ENCODE peak calls at places on chromosomes 2 and 18, in nine cellular contexts. X is hepatocyte; P is aorta; N is H1; C is SK-N-SH; F is lower lobe of right lung; O is effector memory CD4-positive, alpha-beta T cell; T is PC-9; G is right cardiac atrium. B is an unnamed sample. For H3K4me1, the result is how much of the 10 kb centered on the place peaks cover.

GRCh38 chr2:105859694-105859951 is 114.9 kb downstream of the NCK2 start:
- DNase-seq in C (no peak), N (no peak), X (no peak), T (no peak), G (no peak), F (no peak), O (no peak), P (no peak), B (no peak)

GRCh38 chr2:26847663-26848335 is at the start of gene DPYSL5:
- DNase-seq in O (no peak), C (peak), F (no peak), T (no peak), P (no peak), X (peak), G (no peak), N (peak), B (no peak)

GRCh38 chr2:38315707-38316333 is 61.3 kb downstream of the ATL2 start:
- DNase-seq in C (peak), F (no peak), X (peak), O (no peak), T (peak), P (no peak), N (no peak), G (no peak), B (no peak)

GRCh38 chr18:58584219-58585127 is 44.4 kb downstream of the ALPK2 start:
- DNase-seq in O (no peak), X (no peak), C (no peak), T (no peak), F (no peak), G (no peak), P (no peak), N (no peak), B (no peak)

GRCh38 chr2:234597576-234597861 is 100.6 kb upstream of the ARL4C start:
- DNase-seq in G (no peak), O (no peak), N (no peak), X (no peak), P (no peak), F (no peak), T (no peak), C (no peak), B (no peak)

GRCh38 chr18:79466591-79466990 is 70.9 kb downstream of the NFATC1 start:
- DNase-seq in O (no peak), C (no peak), F (no peak), P (no peak), T (no peak), N (no peak), X (no peak), G (no peak), B (no peak)

GRCh38 chr2:179802483-179802882 is 58.9 kb downstream of the ZNF385B start:
- DNase-seq in G (no peak), P (no peak), X (no peak), O (no peak), C (no peak), N (no peak), F (no peak), T (no peak), B (no peak)

GRCh38 chr2:205708231-205708631 is 25.9 kb downstream of the NRP2 start:
- DNase-seq in P (peak), C (no peak), F (no peak), T (no peak), N (no peak), G (no peak), O (no peak), X (no peak), B (no peak)

GRCh38 chr2:147910990-147911473 is 66.2 kb downstream of the ACVR2A start:
- DNase-seq in O (no peak), N (no peak), P (no peak), F (no peak), G (no peak), X (peak), C (no peak), T (peak), B (peak)

GRCh38 chr2:174914894-174915760 is 90.1 kb downstream of the CHN1 start:
- DNase-seq in T (no peak), G (peak), O (no peak), N (no peak), F (no peak), P (peak), X (no peak), C (peak), B (no peak)

GRCh38 chr2:211033765-211034164 is 477.4 kb downstream of the CPS1 start:
- DNase-seq in O (no peak), C (peak), T (no peak), G (no peak), P (no peak), N (no peak), F (no peak), X (peak), B (no peak)

GRCh38 chr2:60312618-60313017 is 240.8 kb downstream of the BCL11A start:
- DNase-seq in N (no peak), C (no peak), T (no peak), O (no peak), F (no peak), X (no peak), P (no peak), G (no peak), B (no peak)

GRCh38 chr2:42908538-42909200 is 116.3 kb upstream of the HAAO start:
- DNase-seq in N (no peak), P (no peak), G (no peak), T (no peak), O (no peak), F (no peak), X (no peak), C (no peak), B (no peak)

GRCh38 chr2:23828256-23828980 is 98.5 kb downstream of the ATAD2B start:
- DNase-seq in F (no peak), N (no peak), P (no peak), O (no peak), T (no peak), G (no peak), X (no peak), C (no peak), B (no peak)

GRCh38 chr2:31729442-31730092 is 148.8 kb upstream of the SRD5A2 start:
- DNase-seq in O (no peak), X (peak), N (no peak), G (no peak), F (no peak), P (no peak), T (peak), C (peak), B (no peak)

GRCh38 chr2:25165992-25166618 is 2.3 kb downstream of the POMC start:
- DNase-seq in F (no peak), O (no peak), X (peak), G (peak), N (peak), C (peak), P (no peak), T (peak), B (peak)

GRCh38 chr2:85583667-85584353 is 421 bp upstream of the VAMP5 start:
- DNase-seq in C (no peak), F (no peak), T (no peak), P (peak), N (no peak), G (no peak), O (no peak), X (no peak), B (no peak)

GRCh38 chr18:29160123-29160522 is 983.2 kb upstream of the CDH2 start:
- DNase-seq in O (no peak), N (no peak), P (no peak), G (no peak), X (no peak), T (no peak), F (no peak), C (no peak), B (no peak)

GRCh38 chr2:3585239-3586109 is 9.4 kb upstream of the COLEC11 start:
- DNase-seq in O (no peak), G (peak), T (no peak), F (no peak), X (peak), P (peak), C (peak), N (no peak), B (peak)

DNA sequence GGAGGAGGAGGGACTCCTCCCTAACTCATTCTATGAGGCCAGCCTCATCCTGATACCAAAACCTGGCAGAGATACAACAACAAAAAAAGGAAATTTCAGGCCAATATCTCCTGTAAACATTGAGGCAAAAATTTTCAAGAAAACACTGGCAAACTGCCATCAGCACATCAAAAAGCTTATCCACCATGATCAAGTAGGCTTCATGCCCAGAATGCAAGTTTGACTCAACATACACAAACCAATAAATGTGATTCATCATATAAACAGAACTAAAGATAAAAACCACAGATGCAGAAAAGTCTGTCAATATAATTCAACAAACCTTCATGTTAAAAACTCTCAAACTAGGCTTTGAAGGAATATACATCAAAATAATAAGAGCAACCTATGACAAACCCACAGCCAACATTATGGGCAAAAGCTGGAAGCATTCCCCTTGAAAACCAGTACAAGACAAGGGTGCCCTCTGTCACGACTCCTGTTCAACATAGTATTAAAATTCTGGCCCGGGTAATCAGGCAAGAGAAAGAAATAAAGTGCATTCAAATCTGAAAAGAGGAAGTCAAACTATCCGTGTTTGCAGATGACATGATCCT is 1014.3 kb downstream of the CBLN2 start:
- DNase-seq in G (no peak), N (no peak), O (no peak), X (no peak), P (no peak), T (peak), C (no peak), F (no peak), B (no peak)
- H3K4me1 ChIP-seq in G (under half), N (under half), O (under half), X (under half), P (under half), T (under half), C (under half), F (under half), B (under half)

DNA sequence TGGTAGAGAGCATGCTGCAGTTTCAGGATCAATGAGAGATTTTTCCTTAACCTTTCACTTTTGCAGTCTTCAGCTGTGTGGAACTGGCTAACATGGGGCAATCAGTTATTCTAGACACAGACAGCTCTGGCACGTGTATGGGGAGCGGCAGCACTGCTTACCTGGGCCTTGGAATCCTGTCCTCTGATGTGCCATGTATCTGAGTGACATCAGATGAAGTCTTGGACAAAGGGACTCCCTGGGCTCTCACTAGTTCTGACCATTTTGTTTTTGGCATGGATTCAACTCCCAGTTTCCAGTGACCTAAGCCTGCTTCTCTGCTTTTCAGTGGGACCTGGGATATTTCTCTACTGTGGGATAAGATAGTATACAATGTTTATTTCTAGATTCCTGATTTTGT is 54.3 kb downstream of the RNF144A start:
- DNase-seq in F (no peak), N (no peak), C (no peak), X (no peak), P (no peak), G (no peak), T (no peak), O (no peak), B (no peak)
- H3K4me1 ChIP-seq in F (under half), N (under half), C (under half), X (under half), P (under half), G (under half), T (under half), O (under half), B (under half)

GRCh38 chr18:14976736-14977430 is 228.9 kb downstream of the ANKRD30B start:
- DNase-seq in N (no peak), C (no peak), T (peak), F (no peak), P (no peak), O (no peak), X (no peak), G (no peak), B (no peak)

GRCh38 chr18:14974088-14974487 is 226.1 kb downstream of the ANKRD30B start:
- DNase-seq in O (no peak), C (no peak), P (no peak), F (no peak), G (no peak), X (no peak), N (no peak), T (no peak), B (no peak)

GRCh38 chr18:14975431-14975830 is 227.5 kb downstream of the ANKRD30B start:
- DNase-seq in O (no peak), N (no peak), T (no peak), C (no peak), X (no peak), G (no peak), P (no peak), F (no peak), B (no peak)

GRCh38 chr18:14971461-14972185 is 223.7 kb downstream of the ANKRD30B start:
- DNase-seq in F (no peak), O (no peak), G (no peak), C (no peak), T (peak), X (no peak), N (no peak), P (no peak), B (no peak)

DNA sequence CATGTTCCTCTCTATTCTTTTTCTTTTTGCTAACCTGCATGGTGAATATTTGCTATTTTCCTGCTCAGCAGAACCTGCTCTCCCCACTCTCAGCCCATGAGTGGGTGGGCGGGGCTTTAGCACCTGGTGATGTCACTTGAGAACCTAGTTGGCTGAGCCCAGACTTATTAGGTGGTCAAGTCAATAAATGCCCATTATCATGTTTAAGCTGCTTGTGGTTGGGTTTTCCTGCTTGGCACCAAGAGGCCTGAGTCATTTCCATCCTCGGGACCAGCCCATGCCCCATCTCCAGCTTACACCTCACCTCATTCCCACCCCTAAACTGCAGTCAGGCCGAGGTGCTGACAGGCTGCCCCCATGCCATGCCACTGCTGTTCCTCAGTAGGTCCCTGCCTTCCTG is 226.6 kb downstream of the ANKRD30B start:
- DNase-seq in G (no peak), O (no peak), N (no peak), T (peak), X (no peak), P (no peak), F (no peak), C (no peak), B (no peak)
- H3K4me1 ChIP-seq in G (under half), O (under half), N (under half), T (half or more), X (under half), P (under half), F (under half), C (under half), B (under half)

DNA sequence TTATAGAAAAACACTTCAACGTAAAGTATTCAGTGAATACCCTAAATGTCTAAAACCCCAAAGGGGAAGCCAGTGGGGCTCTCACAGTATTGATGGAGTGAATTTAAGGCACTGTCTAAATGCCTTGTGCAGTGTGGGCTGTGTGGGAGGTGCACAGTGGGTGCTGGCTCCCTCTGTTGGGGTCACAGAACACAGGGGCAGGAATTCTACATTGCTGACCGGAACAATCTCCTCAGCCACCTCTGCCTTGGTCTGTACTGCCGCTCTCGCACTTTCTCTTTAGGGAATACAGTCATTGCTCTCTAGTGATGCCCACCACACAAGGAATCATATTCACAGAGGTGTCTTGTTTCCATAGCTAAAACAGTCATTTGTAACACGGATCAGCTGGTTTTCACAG is 45.4 kb downstream of the SPRED2 start:
- DNase-seq in T (no peak), C (no peak), O (no peak), F (no peak), P (no peak), N (no peak), X (no peak), G (no peak), B (no peak)
- H3K4me1 ChIP-seq in T (under half), C (under half), O (under half), F (half or more), P (under half), N (under half), X (under half), G (under half), B (under half)

DNA sequence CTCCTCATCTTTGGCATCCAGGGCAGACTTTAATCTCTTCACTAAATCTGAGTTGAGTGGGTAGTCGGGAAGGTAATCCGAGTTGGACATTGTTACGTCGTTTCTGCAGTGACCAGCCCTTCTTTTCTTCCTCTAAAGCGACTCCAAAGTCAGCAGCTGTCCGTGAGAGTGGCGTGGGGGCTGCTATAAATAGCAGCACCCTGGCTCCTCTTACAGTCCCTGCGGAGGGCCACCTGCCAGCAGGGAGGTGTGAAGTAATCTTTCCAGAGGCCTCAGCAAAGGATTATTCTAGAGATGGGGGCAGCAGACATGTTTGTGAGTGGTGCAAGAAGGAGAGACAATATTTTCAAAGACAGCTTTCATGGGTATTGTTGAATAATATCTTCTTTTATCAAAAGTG is at the start of gene ASB18:
- DNase-seq in P (no peak), F (no peak), G (peak), X (no peak), N (no peak), C (no peak), T (no peak), O (no peak), B (no peak)
- H3K4me1 ChIP-seq in P (under half), F (under half), G (under half), X (under half), N (under half), C (under half), T (under half), O (under half), B (under half)